ENCODE peak calls at places on chromosomes 12 and 14, in nine cellular contexts. D is kidney tubule cell; Z is globus pallidus; S is AG10803; B is AG04449; E is fibroblast of villous mesenchyme; I is Kasumi-1; A is RCC 7860; M is activated CD4-positive, CD25-positive, alpha-beta regulatory T cell treated with anti-CD3 and anti-CD28 coated beads, Interleukin-2, amount 50 U/mL, for 16 hours. F is an unnamed sample.

GRCh38 chr14:103820908-103821307 is 26.5 kb downstream of the PPP1R13B start:
- DNase-seq in D (peak; percentile 56), Z (no peak), S (no peak), B (no peak), E (no peak), I (no peak), A (no peak), M (no peak), F (peak; percentile 5)

GRCh38 chr12:102760322-102760721 is 156.7 kb downstream of the PAH start:
- DNase-seq in D (no peak), Z (no peak), S (no peak), B (no peak), E (no peak), I (no peak), A (no peak), M (no peak), F (no peak)

GRCh38 chr14:58535084-58535483 is 102.7 kb upstream of the DACT1 start:
- DNase-seq in D (no peak), Z (no peak), S (peak; percentile 16), B (peak; percentile 38), E (peak; percentile 46), I (no peak), A (no peak), M (no peak), F (no peak)

GRCh38 chr12:43812042-43812441 is 5.9 kb upstream of the TWF1 start:
- DNase-seq in D (no peak), Z (no peak), S (no peak), B (no peak), E (no peak), I (no peak), A (no peak), M (no peak), F (no peak)

GRCh38 chr12:102638777-102639176 is 158.4 kb upstream of the IGF1 start:
- DNase-seq in D (no peak), Z (no peak), S (no peak), B (no peak), E (peak; percentile 49), I (no peak), A (no peak), M (no peak), F (no peak)

GRCh38 chr14:74161526-74162158 is 76.9 kb downstream of the LIN52 start:
- DNase-seq in D (no peak), Z (no peak), S (no peak), B (no peak), E (no peak), I (no peak), A (no peak), M (no peak), F (no peak)

GRCh38 chr14:69013943-69014782 is 35.1 kb upstream of the ACTN1 start:
- DNase-seq in D (no peak), Z (no peak), S (peak; percentile 35), B (peak; percentile 44), E (peak; percentile 78), I (peak; percentile 94), A (no peak), M (no peak), F (peak; percentile 85)

GRCh38 chr12:94172973-94173372 is 24.6 kb downstream of the PLXNC1 start:
- DNase-seq in D (no peak), Z (no peak), S (peak; percentile 96), B (peak; percentile 94), E (peak; percentile 99), I (no peak), A (no peak), M (no peak), F (no peak)

GRCh38 chr12:86671001-86671400 is 414.8 kb upstream of the MGAT4C start:
- DNase-seq in D (no peak), Z (no peak), S (no peak), B (no peak), E (no peak), I (no peak), A (no peak), M (no peak), F (no peak)

GRCh38 chr14:66359500-66359899 is 126.7 kb upstream of the CCDC196 start:
- DNase-seq in D (peak; percentile 68), Z (peak; percentile 50), S (peak; percentile 75), B (no peak), E (peak; percentile 63), I (peak; percentile 52), A (peak; percentile 11), M (no peak), F (peak; percentile 65)

GRCh38 chr12:27460471-27460978 is 14.0 kb downstream of the SMCO2 start:
- DNase-seq in D (peak; percentile 67), Z (no peak), S (no peak), B (no peak), E (peak; percentile 17), I (peak; percentile 81), A (peak; percentile 43), M (no peak), F (no peak)

GRCh38 chr12:52879394-52880351 is 25.2 kb downstream of the KRT8 start:
- DNase-seq in D (peak; percentile 85), Z (peak; percentile 79), S (peak; percentile 82), B (peak; percentile 40), E (peak; percentile 89), I (peak; percentile 81), A (peak; percentile 67), M (peak; percentile 28), F (peak; percentile 73)

GRCh38 chr12:84891106-84891838 is 21.3 kb downstream of the SLC6A15 start:
- DNase-seq in D (no peak), Z (no peak), S (peak; percentile 12), B (no peak), E (peak; percentile 36), I (no peak), A (no peak), M (no peak), F (no peak)

GRCh38 chr12:109154485-109155438 is 38.4 kb downstream of the ACACB start:
- DNase-seq in D (peak; percentile 73), Z (peak; percentile 86), S (peak; percentile 61), B (no peak), E (peak; percentile 59), I (peak; percentile 77), A (peak; percentile 6), M (peak; percentile 56), F (peak; percentile 76)

GRCh38 chr12:6507102-6507998 is 13.4 kb downstream of the NCAPD2 start:
- DNase-seq in D (no peak), Z (no peak), S (no peak), B (no peak), E (peak; percentile 27), I (no peak), A (no peak), M (no peak), F (no peak)

GRCh38 chr12:27331299-27331926 is 1.2 kb upstream of the BMAL2 start:
- DNase-seq in D (peak; percentile 97), Z (no peak), S (peak; percentile 89), B (peak; percentile 84), E (peak; percentile 91), I (peak; percentile 58), A (peak; percentile 87), M (no peak), F (no peak)

GRCh38 chr14:56733396-56733795 is 76.9 kb downstream of the OTX2 start:
- DNase-seq in D (no peak), Z (no peak), S (no peak), B (no peak), E (no peak), I (no peak), A (no peak), M (no peak), F (no peak)

GRCh38 chr12:39490500-39491276 is 47.8 kb upstream of the KIF21A start:
- DNase-seq in D (peak; percentile 88), Z (no peak), S (peak; percentile 24), B (no peak), E (no peak), I (no peak), A (peak; percentile 30), M (no peak), F (no peak)

GRCh38 chr12:117501470-117501869 is 140.0 kb upstream of the NOS1 start:
- DNase-seq in D (no peak), Z (no peak), S (peak; percentile 15), B (no peak), E (no peak), I (no peak), A (no peak), M (no peak), F (no peak)

GRCh38 chr12:20040844-20041243 is 327.5 kb upstream of the PDE3A start:
- DNase-seq in D (no peak), Z (no peak), S (no peak), B (no peak), E (no peak), I (no peak), A (no peak), M (no peak), F (no peak)